ENCODE peak calls at places on chromosome 3, in six cellular contexts. U is HFFc6; R is activated naive CD4-positive, alpha-beta T cell; Z is kidney glomerular epithelial cell; K is GM12865; G is AG08396. D is an unnamed sample.

GRCh38 chr3:157786618-157787017 is 283.4 kb upstream of the VEPH1 start:
- DNase-seq in R (no peak), G (peak), K (no peak), U (peak), Z (no peak), D (no peak)

GRCh38 chr3:103295974-103296570 is 861.3 kb downstream of the ZPLD1 start:
- DNase-seq in G (no peak), U (no peak), R (no peak), K (peak), Z (peak), D (peak)

GRCh38 chr3:125232394-125232793 is 19.8 kb upstream of the SLC12A8 start:
- DNase-seq in R (no peak), U (no peak), Z (no peak), G (no peak), K (no peak), D (no peak)

GRCh38 chr3:40593351-40593750 is 68.6 kb downstream of the ZNF621 start:
- DNase-seq in U (no peak), Z (peak), G (no peak), K (no peak), R (no peak), D (no peak)

GRCh38 chr3:184525337-184526157 is 36.0 kb upstream of the EPHB3 start:
- DNase-seq in G (no peak), K (no peak), R (no peak), Z (no peak), U (no peak), D (no peak)

GRCh38 chr3:155313303-155313702 is 19.8 kb upstream of the STRIT1 start:
- DNase-seq in Z (peak), G (no peak), K (no peak), U (peak), R (no peak), D (no peak)

GRCh38 chr3:82145742-82146141 is 384.3 kb upstream of the GBE1 start:
- DNase-seq in U (no peak), G (no peak), R (no peak), K (no peak), Z (no peak), D (no peak)

GRCh38 chr3:115790759-115791158 is 167.4 kb downstream of the GAP43 start:
- DNase-seq in Z (peak), G (peak), R (no peak), K (no peak), U (peak), D (no peak)

GRCh38 chr3:184345678-184346144 is 8.3 kb downstream of the FAM131A start:
- DNase-seq in K (peak), G (peak), U (peak), R (no peak), Z (peak), D (peak)

GRCh38 chr3:38348903-38349302 is 2.3 kb downstream of the XYLB start:
- DNase-seq in Z (no peak), G (no peak), R (no peak), K (no peak), U (peak), D (no peak)

GRCh38 chr3:143769663-143770062 is 78.6 kb downstream of the SLC9A9 start:
- DNase-seq in K (no peak), G (no peak), Z (no peak), R (no peak), U (no peak), D (peak)

GRCh38 chr3:59268170-59268569 is 218.3 kb upstream of the CFAP20DC start:
- DNase-seq in K (no peak), R (no peak), G (no peak), U (no peak), Z (no peak), D (no peak)

GRCh38 chr3:52055537-52056351 is 627 bp downstream of the DUSP7 start:
- DNase-seq in G (peak), Z (no peak), R (peak), K (peak), U (no peak), D (peak)

GRCh38 chr3:136332776-136333175 is 82.6 kb downstream of the PCCB start:
- DNase-seq in Z (peak), G (peak), R (no peak), U (peak), K (no peak), D (no peak)

GRCh38 chr3:73605388-73605787 is 19.4 kb downstream of the PDZRN3 start:
- DNase-seq in R (no peak), K (no peak), U (peak), G (peak), Z (no peak), D (no peak)

GRCh38 chr3:160154033-160154432 is 71.2 kb upstream of the C3orf80 start:
- DNase-seq in K (no peak), R (no peak), U (peak), Z (peak), G (peak), D (no peak)

GRCh38 chr3:124203292-124203691 is 211.4 kb upstream of the ROPN1 start:
- DNase-seq in R (no peak), K (no peak), G (no peak), Z (no peak), U (no peak), D (no peak)

GRCh38 chr3:86986666-86987420 is 4.1 kb downstream of the VGLL3 start:
- DNase-seq in R (no peak), Z (peak), G (no peak), K (no peak), U (peak), D (no peak)

GRCh38 chr3:182989566-182989965 is 9.2 kb upstream of the DCUN1D1 start:
- DNase-seq in R (no peak), Z (no peak), U (no peak), K (no peak), G (no peak), D (no peak)

GRCh38 chr3:53862241-53862640 is 15.9 kb downstream of the IL17RB start:
- DNase-seq in Z (peak), R (no peak), K (no peak), G (no peak), U (no peak), D (no peak)

GRCh38 chr3:39188271-39189149 is 3.9 kb downstream of the XIRP1 start:
- DNase-seq in G (no peak), K (no peak), Z (no peak), U (no peak), R (no peak), D (no peak)

GRCh38 chr3:146390006-146390772 is 79.2 kb downstream of the PLSCR2 start:
- DNase-seq in U (no peak), Z (no peak), R (no peak), G (no peak), K (no peak), D (no peak)

GRCh38 chr3:5054098-5054497 is 68.0 kb upstream of the ARL8B start:
- DNase-seq in K (no peak), U (no peak), G (no peak), Z (no peak), R (no peak), D (no peak)

GRCh38 chr3:6438031-6438430 is 422.9 kb upstream of the GRM7 start:
- DNase-seq in K (no peak), Z (no peak), G (no peak), U (no peak), R (no peak), D (no peak)

GRCh38 chr3:124969963-124970722 is 35.6 kb upstream of the MUC13 start:
- DNase-seq in Z (no peak), R (no peak), G (no peak), U (no peak), K (no peak), D (no peak)

GRCh38 chr3:140018556-140018955 is 83.6 kb downstream of the CLSTN2 start:
- DNase-seq in G (no peak), Z (no peak), K (no peak), R (no peak), U (no peak), D (no peak)

GRCh38 chr3:120689395-120689794 is 7.4 kb upstream of the HGD start:
- DNase-seq in U (no peak), G (no peak), R (no peak), K (no peak), Z (no peak), D (no peak)

GRCh38 chr3:45103753-45104714 is 42.1 kb downstream of the CDCP1 start:
- DNase-seq in R (no peak), G (no peak), Z (no peak), K (no peak), U (no peak), D (peak)

D was measured in erythroblast.